ENCODE peak calls at places on chromosomes 1 and 21, in eight cellular contexts. One of them, this sample, is unnamed.

GRCh38 chr1:93979040-93979717 is 69.9 kb upstream of the GCLM start:
- DNase-seq in HEK293T: no peak
- DNase-seq in fibroblast of gingiva: no peak
- DNase-seq in central memory CD4-positive, alpha-beta T cell: no peak
- DNase-seq in stimulated activated CD4-positive, alpha-beta T cell treated with anti-CD3 and anti-CD28 coated beads, Interleukin-15, amount 100 ng/mL, for 24 hours: no peak
- DNase-seq in H4: no peak
- DNase-seq in activated T-helper 1 cell treated with anti-CD3 and anti-CD28 coated beads, Interleukin-12 subunit alpha, Interleukin-12 subunit beta, Interleukin-2, Interleukin-4 antibody, amounts not matched to agents 30 ng/mL and 10 ng/mL and 1 ng/mL, durations not matched to agents 14 hours and 24 hours and 36 hours: no peak
- DNase-seq in NCI-H1105 treated with DMSO at 0.1 percent for 48 hours: no peak
- DNase-seq in this sample: no peak

GRCh38 chr1:2003564-2004131 is at the start of gene CFAP74:
- DNase-seq in HEK293T: no peak
- DNase-seq in fibroblast of gingiva: peak; percentile 10
- DNase-seq in central memory CD4-positive, alpha-beta T cell: no peak
- DNase-seq in stimulated activated CD4-positive, alpha-beta T cell treated with anti-CD3 and anti-CD28 coated beads, Interleukin-15, amount 100 ng/mL, for 24 hours: peak; percentile 40
- DNase-seq in H4: no peak
- DNase-seq in activated T-helper 1 cell treated with anti-CD3 and anti-CD28 coated beads, Interleukin-12 subunit alpha, Interleukin-12 subunit beta, Interleukin-2, Interleukin-4 antibody, amounts not matched to agents 30 ng/mL and 10 ng/mL and 1 ng/mL, durations not matched to agents 14 hours and 24 hours and 36 hours: no peak
- DNase-seq in NCI-H1105 treated with DMSO at 0.1 percent for 48 hours: peak; percentile 76
- DNase-seq in this sample: no peak

GRCh38 chr1:226827458-226827857 is 43.0 kb upstream of the PSEN2 start:
- DNase-seq in HEK293T: no peak
- DNase-seq in fibroblast of gingiva: no peak
- DNase-seq in central memory CD4-positive, alpha-beta T cell: peak; percentile 3
- DNase-seq in stimulated activated CD4-positive, alpha-beta T cell treated with anti-CD3 and anti-CD28 coated beads, Interleukin-15, amount 100 ng/mL, for 24 hours: peak; percentile 43
- DNase-seq in H4: no peak
- DNase-seq in activated T-helper 1 cell treated with anti-CD3 and anti-CD28 coated beads, Interleukin-12 subunit alpha, Interleukin-12 subunit beta, Interleukin-2, Interleukin-4 antibody, amounts not matched to agents 30 ng/mL and 10 ng/mL and 1 ng/mL, durations not matched to agents 14 hours and 24 hours and 36 hours: no peak
- DNase-seq in NCI-H1105 treated with DMSO at 0.1 percent for 48 hours: no peak
- DNase-seq in this sample: no peak

GRCh38 chr1:168529533-168529932 is 14.3 kb downstream of the XCL2 start:
- DNase-seq in HEK293T: no peak
- DNase-seq in fibroblast of gingiva: no peak
- DNase-seq in central memory CD4-positive, alpha-beta T cell: no peak
- DNase-seq in stimulated activated CD4-positive, alpha-beta T cell treated with anti-CD3 and anti-CD28 coated beads, Interleukin-15, amount 100 ng/mL, for 24 hours: no peak
- DNase-seq in H4: no peak
- DNase-seq in activated T-helper 1 cell treated with anti-CD3 and anti-CD28 coated beads, Interleukin-12 subunit alpha, Interleukin-12 subunit beta, Interleukin-2, Interleukin-4 antibody, amounts not matched to agents 30 ng/mL and 10 ng/mL and 1 ng/mL, durations not matched to agents 14 hours and 24 hours and 36 hours: no peak
- DNase-seq in NCI-H1105 treated with DMSO at 0.1 percent for 48 hours: no peak
- DNase-seq in this sample: no peak

GRCh38 chr21:39350094-39351006 is 1.5 kb upstream of the HMGN1 start:
- DNase-seq in HEK293T: no peak
- DNase-seq in fibroblast of gingiva: peak; percentile 36
- DNase-seq in central memory CD4-positive, alpha-beta T cell: no peak
- DNase-seq in stimulated activated CD4-positive, alpha-beta T cell treated with anti-CD3 and anti-CD28 coated beads, Interleukin-15, amount 100 ng/mL, for 24 hours: no peak
- DNase-seq in H4: no peak
- DNase-seq in activated T-helper 1 cell treated with anti-CD3 and anti-CD28 coated beads, Interleukin-12 subunit alpha, Interleukin-12 subunit beta, Interleukin-2, Interleukin-4 antibody, amounts not matched to agents 30 ng/mL and 10 ng/mL and 1 ng/mL, durations not matched to agents 14 hours and 24 hours and 36 hours: no peak
- DNase-seq in NCI-H1105 treated with DMSO at 0.1 percent for 48 hours: no peak
- DNase-seq in this sample: no peak

GRCh38 chr1:207495816-207496792 is at the start of gene CR1:
- DNase-seq in HEK293T: peak; percentile 32
- DNase-seq in fibroblast of gingiva: no peak
- DNase-seq in central memory CD4-positive, alpha-beta T cell: peak; percentile 22
- DNase-seq in stimulated activated CD4-positive, alpha-beta T cell treated with anti-CD3 and anti-CD28 coated beads, Interleukin-15, amount 100 ng/mL, for 24 hours: peak; percentile 54
- DNase-seq in H4: no peak
- DNase-seq in activated T-helper 1 cell treated with anti-CD3 and anti-CD28 coated beads, Interleukin-12 subunit alpha, Interleukin-12 subunit beta, Interleukin-2, Interleukin-4 antibody, amounts not matched to agents 30 ng/mL and 10 ng/mL and 1 ng/mL, durations not matched to agents 14 hours and 24 hours and 36 hours: no peak
- DNase-seq in NCI-H1105 treated with DMSO at 0.1 percent for 48 hours: peak; percentile 25
- DNase-seq in this sample: no peak

GRCh38 chr1:81296584-81296983 is 504.1 kb upstream of the ADGRL2 start:
- DNase-seq in HEK293T: no peak
- DNase-seq in fibroblast of gingiva: peak; percentile 76
- DNase-seq in central memory CD4-positive, alpha-beta T cell: no peak
- DNase-seq in stimulated activated CD4-positive, alpha-beta T cell treated with anti-CD3 and anti-CD28 coated beads, Interleukin-15, amount 100 ng/mL, for 24 hours: no peak
- DNase-seq in H4: peak; percentile 41
- DNase-seq in activated T-helper 1 cell treated with anti-CD3 and anti-CD28 coated beads, Interleukin-12 subunit alpha, Interleukin-12 subunit beta, Interleukin-2, Interleukin-4 antibody, amounts not matched to agents 30 ng/mL and 10 ng/mL and 1 ng/mL, durations not matched to agents 14 hours and 24 hours and 36 hours: no peak
- DNase-seq in NCI-H1105 treated with DMSO at 0.1 percent for 48 hours: no peak
- DNase-seq in this sample: no peak

GRCh38 chr1:181257117-181257516 is 168.6 kb downstream of the IER5 start:
- DNase-seq in HEK293T: no peak
- DNase-seq in fibroblast of gingiva: no peak
- DNase-seq in central memory CD4-positive, alpha-beta T cell: no peak
- DNase-seq in stimulated activated CD4-positive, alpha-beta T cell treated with anti-CD3 and anti-CD28 coated beads, Interleukin-15, amount 100 ng/mL, for 24 hours: no peak
- DNase-seq in H4: no peak
- DNase-seq in activated T-helper 1 cell treated with anti-CD3 and anti-CD28 coated beads, Interleukin-12 subunit alpha, Interleukin-12 subunit beta, Interleukin-2, Interleukin-4 antibody, amounts not matched to agents 30 ng/mL and 10 ng/mL and 1 ng/mL, durations not matched to agents 14 hours and 24 hours and 36 hours: no peak
- DNase-seq in NCI-H1105 treated with DMSO at 0.1 percent for 48 hours: no peak
- DNase-seq in this sample: no peak

GRCh38 chr1:42206164-42206563 is 41.6 kb upstream of the GUCA2A start:
- DNase-seq in HEK293T: no peak
- DNase-seq in fibroblast of gingiva: no peak
- DNase-seq in central memory CD4-positive, alpha-beta T cell: no peak
- DNase-seq in stimulated activated CD4-positive, alpha-beta T cell treated with anti-CD3 and anti-CD28 coated beads, Interleukin-15, amount 100 ng/mL, for 24 hours: no peak
- DNase-seq in H4: no peak
- DNase-seq in activated T-helper 1 cell treated with anti-CD3 and anti-CD28 coated beads, Interleukin-12 subunit alpha, Interleukin-12 subunit beta, Interleukin-2, Interleukin-4 antibody, amounts not matched to agents 30 ng/mL and 10 ng/mL and 1 ng/mL, durations not matched to agents 14 hours and 24 hours and 36 hours: no peak
- DNase-seq in NCI-H1105 treated with DMSO at 0.1 percent for 48 hours: no peak
- DNase-seq in this sample: no peak

GRCh38 chr1:223429313-223429731 is 36.1 kb downstream of the CCDC185 start:
- DNase-seq in HEK293T: no peak
- DNase-seq in fibroblast of gingiva: peak; percentile 21
- DNase-seq in central memory CD4-positive, alpha-beta T cell: no peak
- DNase-seq in stimulated activated CD4-positive, alpha-beta T cell treated with anti-CD3 and anti-CD28 coated beads, Interleukin-15, amount 100 ng/mL, for 24 hours: no peak
- DNase-seq in H4: no peak
- DNase-seq in activated T-helper 1 cell treated with anti-CD3 and anti-CD28 coated beads, Interleukin-12 subunit alpha, Interleukin-12 subunit beta, Interleukin-2, Interleukin-4 antibody, amounts not matched to agents 30 ng/mL and 10 ng/mL and 1 ng/mL, durations not matched to agents 14 hours and 24 hours and 36 hours: no peak
- DNase-seq in NCI-H1105 treated with DMSO at 0.1 percent for 48 hours: no peak
- DNase-seq in this sample: no peak

GRCh38 chr21:16865612-16866011 is 647.2 kb upstream of the CXADR start:
- DNase-seq in HEK293T: no peak
- DNase-seq in fibroblast of gingiva: peak; percentile 65
- DNase-seq in central memory CD4-positive, alpha-beta T cell: no peak
- DNase-seq in stimulated activated CD4-positive, alpha-beta T cell treated with anti-CD3 and anti-CD28 coated beads, Interleukin-15, amount 100 ng/mL, for 24 hours: no peak
- DNase-seq in H4: no peak
- DNase-seq in activated T-helper 1 cell treated with anti-CD3 and anti-CD28 coated beads, Interleukin-12 subunit alpha, Interleukin-12 subunit beta, Interleukin-2, Interleukin-4 antibody, amounts not matched to agents 30 ng/mL and 10 ng/mL and 1 ng/mL, durations not matched to agents 14 hours and 24 hours and 36 hours: no peak
- DNase-seq in NCI-H1105 treated with DMSO at 0.1 percent for 48 hours: peak; percentile 11
- DNase-seq in this sample: no peak